ENCODE peak calls at places on chromosomes 4 and X, in four cellular contexts. One of them, this sample, is unnamed.
A peak's percentile ranks its signal among the peaks of the same experiment; 100 is the strongest.

GRCh38 chrX:79570524-79571240 is 203.5 kb upstream of the ITM2A start:
- DNase-seq in uterus: no peak
- DNase-seq in ureter: no peak
- DNase-seq in activated CD4-positive, CD25-positive, alpha-beta regulatory T cell: no peak
- DNase-seq in this sample: no peak

GRCh38 chr4:54400188-54400587 is 171.1 kb downstream of the PDGFRA start:
- DNase-seq in uterus: no peak
- DNase-seq in ureter: no peak
- DNase-seq in activated CD4-positive, CD25-positive, alpha-beta regulatory T cell: no peak
- DNase-seq in this sample: no peak

GRCh38 chrX:18810416-18810815 is 103.0 kb downstream of the PPEF1 start:
- DNase-seq in uterus: no peak
- DNase-seq in ureter: no peak
- DNase-seq in activated CD4-positive, CD25-positive, alpha-beta regulatory T cell: no peak
- DNase-seq in this sample: no peak

GRCh38 chrX:38816158-38816557 is 14.9 kb downstream of the MID1IP1 start:
- DNase-seq in uterus: no peak
- DNase-seq in ureter: no peak
- DNase-seq in activated CD4-positive, CD25-positive, alpha-beta regulatory T cell: no peak
- DNase-seq in this sample: peak; percentile 8

GRCh38 chr4:184792950-184793555 is 32.7 kb downstream of the ACSL1 start:
- DNase-seq in uterus: no peak
- DNase-seq in ureter: no peak
- DNase-seq in activated CD4-positive, CD25-positive, alpha-beta regulatory T cell: peak; percentile 11
- DNase-seq in this sample: peak; percentile 97

GRCh38 chrX:8405631-8406030 is 59.0 kb upstream of the VCX3B start:
- DNase-seq in uterus: no peak
- DNase-seq in ureter: no peak
- DNase-seq in activated CD4-positive, CD25-positive, alpha-beta regulatory T cell: no peak
- DNase-seq in this sample: peak; percentile 8

GRCh38 chrX:74924449-74925209 is 623 bp downstream of the NEXMIF start:
- DNase-seq in uterus: peak; percentile 45
- DNase-seq in ureter: no peak
- DNase-seq in activated CD4-positive, CD25-positive, alpha-beta regulatory T cell: no peak
- DNase-seq in this sample: no peak

GRCh38 chr4:66330125-66330524 is 659.8 kb upstream of the EPHA5 start:
- DNase-seq in uterus: no peak
- DNase-seq in ureter: no peak
- DNase-seq in activated CD4-positive, CD25-positive, alpha-beta regulatory T cell: no peak
- DNase-seq in this sample: no peak

GRCh38 chr4:38114435-38114834 is 154.2 kb downstream of the PTTG2 start:
- DNase-seq in uterus: peak; percentile 45
- DNase-seq in ureter: no peak
- DNase-seq in activated CD4-positive, CD25-positive, alpha-beta regulatory T cell: no peak
- DNase-seq in this sample: no peak

GRCh38 chr4:25198713-25199112 is 35.1 kb upstream of the PI4K2B start:
- DNase-seq in uterus: no peak
- DNase-seq in ureter: no peak
- DNase-seq in activated CD4-positive, CD25-positive, alpha-beta regulatory T cell: no peak
- DNase-seq in this sample: no peak

GRCh38 chr4:168835880-168836454 is 174.1 kb downstream of the CBR4 start:
- DNase-seq in uterus: no peak
- DNase-seq in ureter: no peak
- DNase-seq in activated CD4-positive, CD25-positive, alpha-beta regulatory T cell: no peak
- DNase-seq in this sample: no peak

GRCh38 chr4:153521995-153522799 is 56.0 kb downstream of the TMEM131L start:
- DNase-seq in uterus: no peak
- DNase-seq in ureter: no peak
- DNase-seq in activated CD4-positive, CD25-positive, alpha-beta regulatory T cell: peak; percentile 8
- DNase-seq in this sample: no peak

GRCh38 chr4:1746265-1746691 is 25.0 kb downstream of the TACC3 start:
- DNase-seq in uterus: peak; percentile 60
- DNase-seq in ureter: peak; percentile 72
- DNase-seq in activated CD4-positive, CD25-positive, alpha-beta regulatory T cell: peak; percentile 81
- DNase-seq in this sample: peak; percentile 41

GRCh38 chr4:111266937-111267336 is 644.1 kb upstream of the PITX2 start:
- DNase-seq in uterus: no peak
- DNase-seq in ureter: no peak
- DNase-seq in activated CD4-positive, CD25-positive, alpha-beta regulatory T cell: no peak
- DNase-seq in this sample: no peak

GRCh38 chrX:68676340-68676739 is 28.9 kb downstream of the STARD8 start:
- DNase-seq in uterus: no peak
- DNase-seq in ureter: no peak
- DNase-seq in activated CD4-positive, CD25-positive, alpha-beta regulatory T cell: no peak
- DNase-seq in this sample: no peak

GRCh38 chrX:41877167-41877566 is 46.2 kb downstream of the CASK start:
- DNase-seq in uterus: no peak
- DNase-seq in ureter: no peak
- DNase-seq in activated CD4-positive, CD25-positive, alpha-beta regulatory T cell: no peak
- DNase-seq in this sample: no peak

GRCh38 chr4:105387466-105387865 is 86.4 kb downstream of the PPA2 start:
- DNase-seq in uterus: no peak
- DNase-seq in ureter: no peak
- DNase-seq in activated CD4-positive, CD25-positive, alpha-beta regulatory T cell: no peak
- DNase-seq in this sample: no peak

GRCh38 chr4:103429283-103429682 is 231.1 kb upstream of the CENPE start:
- DNase-seq in uterus: no peak
- DNase-seq in ureter: no peak
- DNase-seq in activated CD4-positive, CD25-positive, alpha-beta regulatory T cell: no peak
- DNase-seq in this sample: no peak